ENCODE peak calls at places on chromosomes 3 and 15, in four cellular contexts. M is CD8-positive, alpha-beta memory T cell; C is neural progenitor cell; R is PC-3. I is an unnamed sample.
A peak's percentile ranks its signal among the peaks of the same experiment; 100 is the strongest.

GRCh38 chr3:87333393-87333892 is 57.1 kb upstream of the POU1F1 start:
- DNase-seq in R (peak; percentile 99), C (no peak), M (no peak), I (no peak)

GRCh38 chr3:57917611-57918010 is 90.6 kb upstream of the FLNB start:
- DNase-seq in M (no peak), C (no peak), R (no peak), I (no peak)

GRCh38 chr3:42672495-42672894 is 12.8 kb upstream of the KLHL40 start:
- DNase-seq in R (no peak), M (no peak), C (no peak), I (no peak)

GRCh38 chr3:34584971-34585370 is 786.5 kb downstream of the PDCD6IP start:
- DNase-seq in R (no peak), M (no peak), C (no peak), I (no peak)

GRCh38 chr3:151774910-151775309 is 39.0 kb upstream of the AADAC start:
- DNase-seq in C (no peak), M (no peak), R (no peak), I (no peak)

GRCh38 chr15:63083046-63083445 is 38.6 kb upstream of the LACTB start:
- DNase-seq in C (no peak), R (no peak), M (no peak), I (no peak)

GRCh38 chr3:76307556-76307955 is 522.2 kb upstream of the ZNF717 start:
- DNase-seq in C (no peak), R (peak; percentile 30), M (no peak), I (no peak)

GRCh38 chr15:39794970-39795369 is 12.3 kb upstream of the FSIP1 start:
- DNase-seq in R (no peak), C (no peak), M (no peak), I (no peak)

GRCh38 chr3:101989578-101990200 is 140.4 kb downstream of the NFKBIZ start:
- DNase-seq in R (no peak), M (no peak), C (no peak), I (no peak)

GRCh38 chr3:142501004-142501926 is 53.4 kb upstream of the XRN1 start:
- DNase-seq in R (peak; percentile 88), C (no peak), M (no peak), I (no peak)

GRCh38 chr15:64944961-64945360 is 33.3 kb downstream of the ANKDD1A start:
- DNase-seq in M (no peak), R (no peak), C (no peak), I (peak; percentile 3)

DNA sequence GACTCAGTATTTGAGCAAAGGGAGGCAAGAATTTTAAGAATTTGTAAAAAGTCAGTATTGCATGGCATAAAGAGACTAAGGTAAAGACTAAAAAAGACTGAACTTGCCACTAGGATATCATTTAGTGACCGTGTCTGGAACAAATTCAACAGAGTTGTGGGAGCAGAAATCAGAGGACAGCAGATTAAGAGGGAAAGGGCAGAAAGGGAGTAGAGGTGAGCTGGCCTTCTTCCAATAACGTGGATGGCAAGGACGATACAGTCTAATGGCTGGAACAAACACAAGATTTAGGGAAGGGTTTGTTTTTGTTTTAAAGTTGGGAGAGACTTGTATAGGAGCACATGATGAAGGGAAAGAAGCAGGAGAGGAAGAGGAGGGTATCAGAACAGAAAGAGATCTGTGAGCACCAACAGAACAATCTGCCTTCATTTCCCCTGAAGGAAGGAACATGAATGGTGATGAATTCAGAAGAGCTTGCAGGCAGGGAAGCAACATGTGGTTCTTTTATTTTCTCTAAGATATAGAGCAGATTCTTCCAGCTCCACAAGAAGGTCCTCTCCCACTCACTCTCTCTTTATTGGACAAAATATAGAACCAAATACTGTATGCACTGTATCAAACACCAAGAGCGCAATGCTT is 8.6 kb downstream of the VGLL4 start:
- DNase-seq in C (no peak), M (no peak), R (no peak), I (peak; percentile 45)
- H3K4me1 ChIP-seq in C (peaks cover 43% of the 10 kb centered on the region), M (peaks cover 71% of the 10 kb centered on the region), R (peaks cover 15% of the 10 kb centered on the region), I (peaks cover 100% of the 10 kb centered on the region)

GRCh38 chr3:149381173-149382090 is 4.0 kb upstream of the TM4SF1 start:
- DNase-seq in C (no peak), M (no peak), R (no peak), I (no peak)

GRCh38 chr3:149375824-149376196 is 1.6 kb downstream of the TM4SF1 start:
- DNase-seq in M (no peak), R (no peak), C (no peak), I (no peak)

GRCh38 chr3:149376728-149377407 is 581 bp downstream of the TM4SF1 start:
- DNase-seq in R (peak; percentile 50), C (no peak), M (no peak), I (no peak)

GRCh38 chr3:149377408-149378111 is at the start of gene TM4SF1:
- DNase-seq in C (no peak), R (peak; percentile 98), M (no peak), I (no peak)

GRCh38 chr3:149378420-149379388 is 1.3 kb upstream of the TM4SF1 start:
- DNase-seq in R (peak; percentile 66), C (no peak), M (no peak), I (no peak)
- H3K4me1 ChIP-seq in R (peaks cover 60% of the 10 kb centered on the region), C (peaks cover 12% of the 10 kb centered on the region), M (no peaks in the 10 kb centered on the region), I (peaks cover 31% of the 10 kb centered on the region)

GRCh38 chr3:4757949-4758855 is 221.0 kb upstream of the BHLHE40 start:
- DNase-seq in C (no peak), R (no peak), M (no peak), I (no peak)
- H3K4me1 ChIP-seq in C (no peaks in the 10 kb centered on the region), R (no peaks in the 10 kb centered on the region), M (no peaks in the 10 kb centered on the region), I (peaks cover 12% of the 10 kb centered on the region)

GRCh38 chr3:183514048-183514447 is 41.5 kb downstream of the KLHL6 start:
- DNase-seq in M (no peak), C (no peak), R (no peak), I (no peak)

GRCh38 chr3:183508818-183509217 is 46.7 kb downstream of the KLHL6 start:
- DNase-seq in C (no peak), R (no peak), M (no peak), I (no peak)

GRCh38 chr3:183517656-183518055 is 37.9 kb downstream of the KLHL6 start:
- DNase-seq in C (no peak), M (no peak), R (no peak), I (no peak)

GRCh38 chr3:183515968-183516851 is 39.3 kb downstream of the KLHL6 start:
- DNase-seq in C (no peak), M (peak; percentile 85), R (no peak), I (no peak)

DNA sequence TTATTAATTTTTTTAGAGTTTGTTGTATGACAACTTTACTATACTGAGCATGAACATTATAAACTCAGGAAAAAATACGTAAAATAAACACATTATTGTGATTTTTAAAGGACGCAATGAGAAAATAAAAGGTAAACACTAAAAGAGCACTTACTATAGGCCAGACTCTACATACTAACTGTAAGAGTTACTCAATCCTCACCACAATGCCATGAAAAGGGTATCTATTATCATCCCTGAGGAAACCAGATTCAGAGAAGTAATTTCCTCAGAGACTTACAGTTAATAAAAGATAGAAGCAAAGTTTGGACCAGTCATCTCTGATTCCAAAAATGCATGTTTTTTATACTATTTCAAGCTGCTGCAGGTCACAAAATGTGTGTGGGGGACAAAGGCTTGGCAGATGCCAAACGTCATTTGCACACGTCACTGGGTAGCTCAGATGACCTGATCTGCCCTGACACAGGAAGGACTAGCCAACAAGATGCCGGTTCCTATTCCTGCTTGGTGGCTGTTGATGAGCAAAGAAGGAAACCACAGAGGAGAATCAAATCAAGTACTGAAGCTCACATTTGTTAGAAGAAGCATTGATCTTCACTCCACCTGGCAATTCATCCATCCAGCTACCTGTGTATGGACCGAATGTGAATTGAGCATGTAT is 42.3 kb downstream of the KLHL6 start:
- DNase-seq in R (no peak), M (peak; percentile 80), C (no peak), I (no peak)
- H3K4me1 ChIP-seq in R (no peaks in the 10 kb centered on the region), M (peaks cover 47% of the 10 kb centered on the region), C (peaks cover 15% of the 10 kb centered on the region), I (peaks cover 3% of the 10 kb centered on the region)

I was measured in esophagus muscularis mucosa.